ENCODE peak calls at places on chromosomes 2 and 18, in four cellular contexts. D is AG04450, Y is AG10803, I is lung. G is an unnamed sample.

GRCh38 chr2:219624565-219624964 is 2.9 kb upstream of the SLC4A3 start:
- DNase-seq in I (no peak), D (no peak), Y (no peak), G (peak)

GRCh38 chr2:240368746-240369724 is 66.4 kb upstream of the GPC1 start:
- DNase-seq in Y (peak), D (no peak), I (no peak), G (no peak)

GRCh38 chr18:78168526-78168925 is 811.1 kb upstream of the SALL3 start:
- DNase-seq in D (no peak), I (no peak), Y (no peak), G (no peak)

GRCh38 chr2:69946351-69947077 is 14.9 kb downstream of the ASPRV1 start:
- DNase-seq in D (no peak), Y (peak), I (no peak), G (peak)

GRCh38 chr2:158213743-158214142 is 112.1 kb downstream of the UPP2 start:
- DNase-seq in D (no peak), Y (no peak), I (no peak), G (no peak)

GRCh38 chr2:238785528-238785860 is 62.4 kb upstream of the TWIST2 start:
- DNase-seq in Y (peak), D (no peak), I (no peak), G (no peak)

GRCh38 chr2:240899468-240899865 is 3.5 kb upstream of the MAB21L4 start:
- DNase-seq in D (no peak), I (no peak), Y (no peak), G (no peak)

GRCh38 chr2:143885461-143885860 is 634.5 kb downstream of the ZEB2 start:
- DNase-seq in I (no peak), Y (no peak), D (no peak), G (no peak)

GRCh38 chr2:207040606-207041173 is 101.4 kb downstream of the CPO start:
- DNase-seq in D (no peak), I (no peak), Y (no peak), G (no peak)

GRCh38 chr2:128879161-128879560 is 560.5 kb upstream of the HS6ST1 start:
- DNase-seq in Y (no peak), I (no peak), D (no peak), G (no peak)

GRCh38 chr2:15043336-15044058 is 411.0 kb downstream of the LRATD1 start:
- DNase-seq in D (no peak), Y (no peak), I (no peak), G (no peak)

GRCh38 chr2:142041105-142041504 is 89.7 kb downstream of the LRP1B start:
- DNase-seq in I (no peak), Y (peak), D (no peak), G (no peak)

GRCh38 chr2:197777823-197778407 is 7.2 kb downstream of the BOLL start:
- DNase-seq in D (peak), Y (peak), I (no peak), G (no peak)

GRCh38 chr2:58896600-58896999 is 655.5 kb upstream of the FANCL start:
- DNase-seq in Y (peak), D (no peak), I (no peak), G (no peak)

GRCh38 chr2:162840598-162841246 is 2.2 kb upstream of the KCNH7 start:
- DNase-seq in Y (peak), D (no peak), I (peak), G (no peak)

GRCh38 chr2:98908909-98909308 is 27.1 kb downstream of the CRACDL start:
- DNase-seq in Y (peak), I (peak), D (no peak), G (no peak)

GRCh38 chr2:108377815-108378630 is at the start of gene SULT1C4:
- DNase-seq in I (peak), D (no peak), Y (no peak), G (peak)

GRCh38 chr2:191965733-191966132 is 118.8 kb upstream of the CAVIN2 start:
- DNase-seq in Y (no peak), D (no peak), I (no peak), G (no peak)

GRCh38 chr2:220424561-220424960 is 797.1 kb downstream of the SLC4A3 start:
- DNase-seq in Y (no peak), I (no peak), D (no peak), G (no peak)

GRCh38 chr18:56652802-56653201 is 1.6 kb downstream of the WDR7 start:
- DNase-seq in Y (no peak), D (no peak), I (no peak), G (no peak)

GRCh38 chr2:240655931-240656886 is 26.5 kb downstream of the AQP12B start:
- DNase-seq in Y (peak), D (no peak), I (peak), G (peak)

GRCh38 chr2:18998492-18998891 is 359.9 kb downstream of the OSR1 start:
- DNase-seq in Y (peak), D (no peak), I (no peak), G (no peak)

GRCh38 chr2:230898661-230899091 is 26.4 kb downstream of the GPR55 start:
- DNase-seq in D (no peak), I (no peak), Y (no peak), G (no peak)

GRCh38 chr2:241121008-241121407 is 18.9 kb upstream of the MTERF4 start:
- DNase-seq in I (no peak), D (no peak), Y (no peak), G (no peak)

GRCh38 chr2:218997730-218998129 is 4.5 kb upstream of the CRYBA2 start:
- DNase-seq in D (no peak), I (no peak), Y (no peak), G (no peak)

GRCh38 chr2:120684225-120684624 is 51.4 kb upstream of the GLI2 start:
- DNase-seq in D (peak), I (no peak), Y (peak), G (no peak)

GRCh38 chr2:32464441-32464840 is 107.6 kb downstream of the BIRC6 start:
- DNase-seq in D (no peak), I (no peak), Y (no peak), G (no peak)

GRCh38 chr2:215718426-215718825 is 282.6 kb upstream of the FN1 start:
- DNase-seq in Y (no peak), I (no peak), D (no peak), G (no peak)

GRCh38 chr2:136115183-136115751 is 2.7 kb downstream of the CXCR4 start:
- DNase-seq in Y (no peak), D (no peak), I (no peak), G (no peak)
- H3K4me3 ChIP-seq in Y (no peak), D (no peak), I (no peak), G (no peak)

DNA sequence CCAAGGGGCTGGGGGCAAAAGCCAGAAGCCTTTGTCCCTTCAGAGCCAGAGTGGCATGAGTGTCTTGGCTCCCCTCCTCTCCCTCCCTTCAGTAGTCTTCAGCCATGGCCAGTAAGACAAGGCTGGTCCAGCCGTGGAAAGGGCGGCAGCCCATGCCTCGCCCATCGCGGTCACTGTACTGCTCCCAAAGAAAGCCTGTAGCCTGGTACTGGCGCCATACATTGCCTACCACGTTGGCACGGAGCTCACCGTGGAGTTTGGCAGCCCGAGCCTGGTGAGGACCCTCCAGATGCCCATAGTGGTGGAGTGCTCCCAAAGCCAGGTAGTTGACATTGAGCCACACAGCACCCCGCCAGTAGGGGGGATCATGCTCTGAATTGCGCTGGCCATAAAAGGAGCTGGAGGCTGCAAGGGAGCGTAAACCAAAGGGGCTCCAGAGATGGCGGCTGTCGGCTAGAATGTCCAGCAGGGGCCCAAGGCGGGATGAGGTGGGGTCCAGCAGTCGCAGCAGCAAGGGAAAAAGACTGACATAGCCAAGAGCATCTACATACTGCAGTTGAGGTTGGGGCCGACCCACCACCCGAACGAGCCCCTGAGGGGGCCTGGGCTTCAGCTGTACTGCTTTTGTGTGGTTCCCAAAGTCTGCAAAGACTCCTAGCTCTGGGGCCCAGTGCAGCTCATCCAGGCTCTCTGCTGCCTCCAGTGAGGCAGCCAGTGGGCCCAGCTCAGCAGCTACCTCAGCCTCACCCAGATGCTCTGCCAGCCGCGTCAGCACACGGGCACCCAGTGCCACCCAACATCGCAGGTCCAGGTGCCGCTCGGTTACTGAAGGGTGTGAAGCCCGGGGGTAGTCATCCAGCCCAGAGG is 3.2 kb downstream of the WBP1 start:
- DNase-seq in D (no peak), I (no peak), Y (no peak), G (no peak)
- TF ChIP-seq CTCF in D (peak), I (no peak), Y (no peak), G (no peak)

DNA sequence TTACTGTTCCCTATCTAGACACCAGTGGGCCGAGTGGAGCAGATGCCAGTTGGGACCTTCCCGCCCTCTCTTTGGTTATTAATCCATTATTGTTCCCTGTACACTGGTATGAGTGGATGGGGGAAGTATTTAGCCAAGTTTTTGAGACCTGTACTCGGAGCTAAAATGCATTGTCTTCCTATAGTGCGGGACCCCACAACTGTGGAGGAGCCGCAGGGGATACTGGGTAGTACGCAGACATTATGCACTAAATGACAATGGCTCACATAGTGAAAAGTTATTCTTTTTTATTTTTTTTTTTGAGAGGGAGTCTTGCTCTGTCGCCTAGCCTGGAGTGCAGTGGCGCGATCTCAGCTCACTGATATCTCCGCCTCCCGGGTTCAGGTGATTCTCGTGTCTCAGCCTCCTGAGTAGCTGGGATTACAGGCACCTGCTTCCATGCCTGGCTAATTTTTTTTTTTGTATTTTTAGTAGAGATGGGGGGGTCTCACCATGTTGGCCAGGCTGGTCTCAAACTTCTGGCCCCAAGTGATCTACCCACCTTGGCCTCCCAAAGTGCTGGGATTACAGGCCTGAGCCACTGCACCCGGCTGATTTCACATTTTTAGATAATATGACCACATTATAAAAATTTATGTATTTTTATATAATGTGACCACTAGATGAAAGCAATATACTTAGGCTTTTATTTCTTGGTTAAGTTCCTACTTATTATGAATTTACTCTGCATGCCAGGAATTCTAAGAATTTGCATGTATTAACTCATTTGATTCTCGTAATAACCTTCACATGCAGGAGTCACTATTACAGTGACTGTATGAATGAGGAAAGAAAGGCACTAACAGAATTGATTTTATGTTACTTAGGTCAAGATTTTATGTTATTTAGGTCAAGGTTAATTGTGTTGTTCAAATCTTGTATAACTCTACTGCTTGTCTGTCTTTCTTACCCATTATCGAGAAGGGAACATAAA is 25.9 kb upstream of the CASP8 start:
- DNase-seq in D (no peak), I (no peak), Y (peak), G (no peak)
- H3K4me3 ChIP-seq in D (no peak), I (peak), Y (no peak), G (peak)

GRCh38 chr18:2466978-2467377 is 104.3 kb downstream of the METTL4 start:
- DNase-seq in I (no peak), Y (no peak), D (no peak), G (no peak)

GRCh38 chr18:2471523-2471922 is 99.8 kb downstream of the METTL4 start:
- DNase-seq in I (no peak), Y (no peak), D (no peak), G (no peak)
- TF ChIP-seq CTCF in I (no peak), Y (no peak), D (peak), G (no peak)

GRCh38 chr2:113602869-113603466 is 24.1 kb upstream of the RABL2A start:
- DNase-seq in Y (no peak), I (no peak), D (no peak), G (no peak)
- H3K4me3 ChIP-seq in Y (peak), I (peak), D (peak), G (peak)

DNA sequence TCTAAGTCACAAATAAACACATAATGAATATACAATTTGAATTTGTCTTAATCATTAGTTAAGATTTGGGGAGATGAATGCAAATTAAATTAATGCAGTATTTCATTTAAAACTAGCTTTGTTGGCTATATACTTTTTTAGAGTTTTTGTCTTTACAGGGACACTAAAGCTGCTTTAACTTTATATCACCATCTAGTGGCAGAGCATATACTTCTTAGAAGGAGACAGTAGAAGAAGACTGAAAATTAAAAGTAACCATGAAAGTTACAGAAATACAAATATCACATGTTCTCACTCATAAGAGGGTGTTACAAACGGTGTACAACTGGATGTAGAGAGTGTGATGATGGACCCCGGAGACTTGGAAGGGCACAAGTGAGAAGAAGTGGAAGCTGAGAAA is 268.3 kb upstream of the NETO1 start:
- DNase-seq in Y (peak), I (no peak), D (no peak), G (no peak)
- TF ChIP-seq CTCF in Y (peak), I (no peak), D (peak), G (peak)

GRCh38 chr2:233421091-233421816 is 67.0 kb downstream of the DGKD start:
- DNase-seq in D (no peak), I (peak), Y (no peak), G (peak)

GRCh38 chr2:233419626-233420431 is 65.5 kb downstream of the DGKD start:
- DNase-seq in Y (no peak), I (peak), D (no peak), G (peak)

GRCh38 chr2:233418052-233418760 is 63.9 kb downstream of the DGKD start:
- DNase-seq in D (no peak), I (no peak), Y (no peak), G (peak)

GRCh38 chr2:233417282-233417681 is 63.0 kb downstream of the DGKD start:
- DNase-seq in D (no peak), I (no peak), Y (no peak), G (no peak)

GRCh38 chr2:233418761-233419625 is 64.7 kb downstream of the DGKD start:
- DNase-seq in D (no peak), Y (no peak), I (no peak), G (peak)
- H3K4me3 ChIP-seq in D (no peak), Y (no peak), I (no peak), G (peak)

GRCh38 chr18:54392621-54393023 is 34.9 kb downstream of the C18orf54 start:
- DNase-seq in Y (peak), D (peak), I (no peak), G (no peak)
- TF ChIP-seq CTCF in Y (peak), D (peak), I (peak), G (peak)

DNA sequence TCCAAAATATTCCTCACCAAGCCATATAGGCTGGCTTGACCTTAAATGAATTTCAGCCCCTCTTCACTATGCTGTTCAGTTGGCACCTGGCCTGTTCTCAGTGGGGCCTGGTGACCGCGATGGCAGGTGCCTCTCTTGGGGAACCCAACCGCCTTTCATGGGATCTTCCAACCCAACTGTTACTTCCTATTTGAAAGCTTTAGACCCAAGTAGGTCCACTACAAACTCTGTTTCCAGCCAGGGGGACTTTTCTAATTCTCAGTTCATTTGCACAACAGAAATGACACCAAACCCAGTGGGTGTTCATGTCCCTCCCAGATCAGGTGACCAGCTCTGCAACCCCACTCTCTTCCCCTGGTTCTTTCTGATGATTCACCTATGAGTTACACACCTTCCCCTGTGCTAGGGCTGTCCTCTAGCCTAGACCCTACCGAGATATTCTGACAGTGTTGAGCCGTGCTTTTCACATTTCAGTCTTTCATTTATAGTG is 35.6 kb upstream of the NDUFV2 start:
- DNase-seq in I (no peak), D (no peak), Y (no peak), G (no peak)
- H3K4me3 ChIP-seq in I (no peak), D (no peak), Y (no peak), G (no peak)

G was measured in right atrium auricular region.